ENCODE peak calls at places on chromosomes 6 and 20, in six cellular contexts. L is PC-3, N is cardiac fibroblast, Z is A549, C is AG04450, Q is astrocyte of the spinal cord. G is an unnamed sample.

GRCh38 chr6:3022765-3023662 is 23.3 kb downstream of the NQO2 start:
- DNase-seq in Z (no peak), N (peak), Q (no peak), L (no peak), C (no peak), G (no peak)

GRCh38 chr20:16760431-16761304 is 12.5 kb downstream of the OTOR start:
- DNase-seq in L (peak), C (no peak), N (no peak), Z (no peak), Q (no peak), G (peak)

GRCh38 chr20:10940941-10941340 is 267.1 kb upstream of the JAG1 start:
- DNase-seq in C (no peak), Q (no peak), Z (no peak), N (no peak), L (no peak), G (no peak)

GRCh38 chr6:3137057-3137777 is 18.7 kb downstream of the BPHL start:
- DNase-seq in C (no peak), Z (no peak), Q (no peak), N (no peak), L (no peak), G (peak)

GRCh38 chr6:98657764-98658163 is 176.6 kb upstream of the POU3F2 start:
- DNase-seq in L (peak), Q (peak), C (peak), N (peak), Z (no peak), G (peak)

GRCh38 chr6:77457720-77458349 is 5.5 kb downstream of the HTR1B start:
- DNase-seq in Z (peak), Q (peak), C (peak), L (peak), N (peak), G (peak)

GRCh38 chr20:15867899-15868298 is 705.3 kb downstream of the KIF16B start:
- DNase-seq in Q (no peak), N (no peak), Z (no peak), C (no peak), L (peak), G (no peak)

GRCh38 chr6:72746276-72746675 is 124.4 kb downstream of the KCNQ5 start:
- DNase-seq in L (peak), N (peak), Q (peak), C (no peak), Z (no peak), G (no peak)

GRCh38 chr6:19279137-19279747 is 557.9 kb upstream of the ID4 start:
- DNase-seq in N (peak), Z (no peak), Q (no peak), L (no peak), C (no peak), G (no peak)

GRCh38 chr6:127914240-127914639 is 13.4 kb upstream of the THEMIS start:
- DNase-seq in L (peak), Q (no peak), C (no peak), Z (no peak), N (peak), G (no peak)

GRCh38 chr20:51142448-51142847 is 119.5 kb upstream of the KCNG1 start:
- DNase-seq in Q (no peak), L (peak), N (no peak), C (no peak), Z (no peak), G (no peak)

GRCh38 chr6:138287144-138287955 is 69.1 kb upstream of the PBOV1 start:
- DNase-seq in Q (peak), N (peak), Z (no peak), L (peak), C (no peak), G (peak)

GRCh38 chr6:2630891-2631458 is 119.7 kb downstream of the MYLK4 start:
- DNase-seq in Z (no peak), C (peak), L (peak), N (peak), Q (peak), G (no peak)

GRCh38 chr6:138728672-138729071 is 44.9 kb upstream of the CCDC28A start:
- DNase-seq in N (no peak), C (no peak), Z (no peak), Q (no peak), L (no peak), G (no peak)

GRCh38 chr6:40852667-40853383 is 186.2 kb downstream of the UNC5CL start:
- DNase-seq in Z (peak), N (no peak), Q (no peak), L (peak), C (no peak), G (peak)

GRCh38 chr20:57990396-57990987 is 238.0 kb downstream of the ANKRD60 start:
- DNase-seq in C (no peak), Q (peak), N (peak), Z (no peak), L (peak), G (no peak)

GRCh38 chr6:29927841-29928388 is 14.4 kb upstream of the HLA-A start:
- DNase-seq in Z (no peak), L (no peak), C (no peak), Q (no peak), N (no peak), G (no peak)

GRCh38 chr6:29924731-29925130 is 17.6 kb upstream of the HLA-A start:
- DNase-seq in L (peak), N (peak), C (no peak), Z (no peak), Q (no peak), G (no peak)

GRCh38 chr6:29926795-29927427 is 15.4 kb upstream of the HLA-A start:
- DNase-seq in Z (peak), N (peak), L (no peak), C (no peak), Q (peak), G (peak)

GRCh38 chr6:29925341-29926080 is 16.8 kb upstream of the HLA-A start:
- DNase-seq in Z (no peak), N (peak), C (no peak), Q (no peak), L (no peak), G (no peak)

DNA sequence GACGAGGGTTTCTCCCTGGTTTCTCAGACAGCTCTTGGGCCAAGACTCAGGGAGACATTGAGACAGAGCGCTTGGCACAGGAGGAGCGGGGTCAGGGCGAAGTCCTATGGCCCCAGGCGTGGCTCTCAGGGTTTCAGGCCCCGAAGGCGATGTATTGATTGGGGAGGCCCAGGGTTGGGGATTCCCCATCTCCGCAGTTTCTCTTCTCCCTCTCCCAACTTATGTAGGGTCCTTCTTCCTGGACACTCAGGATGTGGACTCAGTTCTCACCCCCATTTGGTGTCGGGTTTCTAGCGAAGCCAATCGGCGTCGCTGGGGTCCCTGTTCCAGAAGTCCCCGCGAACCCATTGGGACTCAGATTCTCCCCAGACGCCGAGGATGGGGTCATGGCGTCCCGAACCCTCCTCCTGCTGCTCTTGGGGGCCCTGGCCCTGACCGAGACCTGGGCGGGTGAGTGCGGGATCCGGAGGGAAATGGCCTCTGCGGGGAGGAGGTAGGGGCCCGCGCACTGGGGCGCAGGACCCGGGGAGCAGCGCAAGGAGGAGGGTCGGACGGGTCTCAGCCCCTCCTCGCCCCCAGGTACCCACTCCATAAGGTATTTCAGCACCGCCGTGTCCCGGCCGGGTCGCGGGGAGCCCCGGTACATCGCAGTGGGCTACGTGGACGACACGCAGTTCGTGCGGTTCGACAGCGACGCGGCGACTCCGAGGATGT is 16.1 kb upstream of the HLA-A start:
- DNase-seq in N (peak), L (no peak), C (no peak), Q (peak), Z (no peak), G (no peak)
- H3K4me3 ChIP-seq in N (peak), L (no peak), C (peak), Q (peak), Z (peak), G (no peak)

DNA sequence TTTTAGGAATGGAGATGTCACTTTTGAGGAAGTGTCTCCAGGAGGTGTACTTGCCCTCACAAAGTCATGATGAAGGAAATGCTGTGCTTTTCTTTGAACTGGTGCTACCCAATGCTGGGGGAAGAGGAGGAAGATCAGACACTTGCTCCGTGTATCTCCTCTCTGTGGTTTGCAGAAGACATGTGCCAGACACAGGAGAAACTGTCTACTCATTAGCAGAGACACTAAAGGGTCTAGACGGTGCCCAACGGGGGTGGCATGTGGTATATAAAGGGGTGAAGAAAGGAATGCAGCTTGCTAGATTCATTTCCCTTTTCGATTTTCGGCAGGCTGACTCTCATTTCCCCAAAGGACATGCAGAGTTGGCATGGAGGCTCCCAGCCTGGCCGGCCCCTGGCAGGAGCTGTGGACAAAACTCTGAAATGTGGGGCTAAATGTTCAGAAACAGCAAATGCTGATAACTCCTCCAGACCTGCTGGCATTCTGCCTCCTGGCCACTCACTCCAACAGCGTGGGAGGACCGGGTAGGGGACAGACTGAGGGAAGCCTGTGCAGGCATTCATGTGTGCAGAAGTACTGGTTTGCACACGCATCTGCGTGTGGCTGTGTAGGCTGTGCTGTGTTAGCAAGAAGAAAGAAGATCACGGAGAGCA is 59.6 kb upstream of the QKI start:
- DNase-seq in N (peak), Q (peak), C (no peak), L (peak), Z (no peak), G (peak)
- H3K4me3 ChIP-seq in N (peak), Q (no peak), C (no peak), L (peak), Z (no peak), G (no peak)

GRCh38 chr6:151805286-151805840 is 2.1 kb upstream of the ESR1 start:
- DNase-seq in N (no peak), C (no peak), Z (no peak), L (no peak), Q (no peak), G (peak)

GRCh38 chr6:151804585-151805285 is 2.7 kb upstream of the ESR1 start:
- DNase-seq in C (no peak), Q (no peak), Z (no peak), N (no peak), L (no peak), G (no peak)

GRCh38 chr6:151807513-151808330 is at the start of gene ESR1:
- DNase-seq in N (peak), Q (no peak), Z (no peak), L (peak), C (no peak), G (peak)

GRCh38 chr6:151806757-151807512 is 547 bp upstream of the ESR1 start:
- DNase-seq in C (no peak), N (peak), Z (no peak), Q (peak), L (no peak), G (no peak)

DNA sequence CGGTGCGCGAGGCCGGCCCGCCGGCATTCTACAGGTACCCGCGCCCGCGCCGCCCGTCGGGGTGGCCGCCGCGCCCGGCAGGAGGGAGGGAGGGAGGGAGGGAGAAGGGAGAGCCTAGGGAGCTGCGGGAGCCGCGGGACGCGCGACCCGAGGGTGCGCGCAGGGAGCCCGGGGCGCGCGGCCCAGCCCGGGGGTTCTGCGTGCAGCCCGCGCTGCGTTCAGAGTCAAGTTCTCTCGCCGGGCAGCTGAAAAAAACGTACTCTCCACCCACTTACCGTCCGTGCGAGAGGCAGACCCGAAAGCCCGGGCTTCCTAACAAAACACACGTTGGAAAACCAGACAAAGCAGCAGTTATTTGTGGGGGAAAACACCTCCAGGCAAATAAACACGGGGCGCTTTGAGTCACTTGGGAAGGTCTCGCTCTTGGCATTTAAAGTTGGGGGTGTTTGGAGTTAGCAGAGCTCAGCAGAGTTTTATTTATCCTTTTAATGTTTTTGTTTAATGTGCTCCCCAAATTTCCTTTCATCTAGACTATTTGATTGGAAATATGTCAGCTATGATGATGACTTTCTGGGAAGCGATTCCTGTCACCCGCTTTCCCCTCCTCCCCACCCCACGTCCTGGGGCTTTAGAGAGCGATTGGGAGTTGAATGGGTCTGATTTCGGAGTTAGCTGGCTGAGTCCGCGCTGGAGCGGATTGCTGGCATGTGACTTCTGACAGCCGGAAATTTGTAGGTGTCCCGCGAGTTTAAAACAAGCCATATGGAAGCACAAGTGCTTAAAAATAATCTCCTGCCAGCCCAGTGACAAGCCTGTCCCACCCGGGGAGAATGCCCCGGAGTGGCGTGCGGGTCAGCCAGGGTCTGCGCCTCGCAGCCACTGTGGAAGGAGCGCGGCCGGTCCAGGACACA is 1.1 kb downstream of the ESR1 start:
- DNase-seq in Q (no peak), L (no peak), Z (no peak), N (no peak), C (no peak), G (peak)
- H3K4me3 ChIP-seq in Q (peak), L (peak), Z (peak), N (no peak), C (no peak), G (no peak)

GRCh38 chr6:5999688-6000608 is 6.8 kb downstream of the NRN1 start:
- DNase-seq in C (no peak), Z (no peak), L (no peak), Q (no peak), N (no peak), G (no peak)

GRCh38 chr6:5998236-5998635 is 8.5 kb downstream of the NRN1 start:
- DNase-seq in L (no peak), Q (no peak), C (no peak), N (no peak), Z (no peak), G (no peak)

GRCh38 chr6:5997420-5998093 is 9.2 kb downstream of the NRN1 start:
- DNase-seq in C (no peak), Q (peak), Z (no peak), L (no peak), N (no peak), G (no peak)

GRCh38 chr6:5996701-5997419 is 9.9 kb downstream of the NRN1 start:
- DNase-seq in N (peak), C (no peak), L (no peak), Q (peak), Z (no peak), G (no peak)

GRCh38 chr6:5998741-5999687 is 7.7 kb downstream of the NRN1 start:
- DNase-seq in C (no peak), Z (no peak), L (no peak), Q (peak), N (no peak), G (peak)
- H3K4me3 ChIP-seq in C (no peak), Z (peak), L (no peak), Q (peak), N (no peak), G (peak)

GRCh38 chr6:151690303-151690702 is 117.2 kb upstream of the ESR1 start:
- DNase-seq in Q (no peak), L (peak), C (no peak), Z (no peak), N (peak), G (no peak)

GRCh38 chr6:151692216-151692615 is 115.3 kb upstream of the ESR1 start:
- DNase-seq in L (no peak), C (no peak), Z (no peak), Q (no peak), N (peak), G (no peak)

GRCh38 chr6:151693366-151693765 is 114.1 kb upstream of the ESR1 start:
- DNase-seq in N (no peak), L (no peak), Z (no peak), C (no peak), Q (no peak), G (no peak)

GRCh38 chr6:151690768-151691562 is 116.5 kb upstream of the ESR1 start:
- DNase-seq in N (peak), C (no peak), Q (no peak), Z (no peak), L (no peak), G (no peak)

GRCh38 chr6:151689499-151690201 is 117.8 kb upstream of the ESR1 start:
- DNase-seq in C (no peak), Z (no peak), N (no peak), Q (no peak), L (peak), G (no peak)
- H3K4me3 ChIP-seq in C (no peak), Z (no peak), N (no peak), Q (no peak), L (peak), G (no peak)

DNA sequence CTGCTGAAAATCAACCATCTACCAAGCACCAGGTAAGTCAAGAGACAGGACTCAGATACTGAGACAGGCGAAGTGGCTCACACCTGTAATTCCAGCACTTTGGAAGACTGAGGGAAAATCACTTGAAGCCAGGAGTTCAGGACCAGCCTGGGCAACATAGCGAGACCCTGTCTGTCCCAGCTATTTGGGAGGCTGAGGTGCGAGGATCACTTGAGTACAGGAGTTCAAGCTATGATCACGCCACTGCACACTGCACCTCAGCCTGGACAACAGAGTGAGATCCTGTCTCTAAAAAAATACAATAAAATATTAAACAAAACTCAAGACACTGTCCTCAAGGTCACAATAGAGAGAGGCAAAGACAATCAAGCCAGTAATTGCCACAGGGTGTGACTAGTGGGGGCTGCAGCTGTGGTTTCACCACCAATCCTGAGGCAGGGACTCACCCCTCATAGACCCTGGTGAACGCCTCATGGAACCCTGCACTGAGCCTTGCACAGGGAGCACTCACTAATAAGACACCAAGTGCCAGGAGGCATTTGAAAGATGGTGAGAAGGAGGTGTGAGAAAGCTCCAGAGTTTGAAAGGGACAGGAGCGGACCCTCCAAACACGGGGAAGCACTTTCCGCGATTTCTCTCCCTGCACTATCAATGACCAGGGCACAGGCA is 1.7 kb downstream of the SNHG17 start:
- DNase-seq in L (no peak), Q (no peak), N (no peak), C (no peak), Z (no peak), G (no peak)
- H3K4me3 ChIP-seq in L (peak), Q (peak), N (peak), C (peak), Z (peak), G (no peak)

GRCh38 chr20:17859002-17859615 is 109.5 kb downstream of the SNX5 start:
- DNase-seq in C (no peak), Q (no peak), N (no peak), Z (no peak), L (no peak), G (no peak)
- H3K4me3 ChIP-seq in C (no peak), Q (no peak), N (no peak), Z (no peak), L (no peak), G (no peak)

G was measured in thyroid gland.